ENCODE peak calls at places on chromosomes 5 and 9, in six cellular contexts. One of them, this sample, is unnamed.

GRCh38 chr5:96601811-96602244 is 60.3 kb upstream of the CAST start:
- DNase-seq in fibroblast of lung: peak; percentile 49
- DNase-seq in endothelial cell of umbilical vein: peak; percentile 87
- DNase-seq in upper lobe of right lung: no peak
- DNase-seq in sigmoid colon: no peak
- DNase-seq in cardiac muscle cell: peak; percentile 80
- DNase-seq in this sample: no peak

GRCh38 chr5:10564838-10565784 is 1.2 kb downstream of the ANKRD33B start:
- DNase-seq in fibroblast of lung: peak; percentile 14
- DNase-seq in endothelial cell of umbilical vein: no peak
- DNase-seq in upper lobe of right lung: peak; percentile 71
- DNase-seq in sigmoid colon: no peak
- DNase-seq in cardiac muscle cell: no peak
- DNase-seq in this sample: peak; percentile 88

GRCh38 chr5:153551537-153552079 is 61.1 kb downstream of the GRIA1 start:
- DNase-seq in fibroblast of lung: peak; percentile 98
- DNase-seq in endothelial cell of umbilical vein: peak; percentile 92
- DNase-seq in upper lobe of right lung: no peak
- DNase-seq in sigmoid colon: no peak
- DNase-seq in cardiac muscle cell: peak; percentile 88
- DNase-seq in this sample: no peak

GRCh38 chr9:101387871-101388506 is 3.2 kb upstream of the BAAT start:
- DNase-seq in fibroblast of lung: peak; percentile 46
- DNase-seq in endothelial cell of umbilical vein: peak; percentile 50
- DNase-seq in upper lobe of right lung: no peak
- DNase-seq in sigmoid colon: no peak
- DNase-seq in cardiac muscle cell: peak; percentile 67
- DNase-seq in this sample: no peak

GRCh38 chr5:2898661-2899060 is 147.2 kb upstream of the IRX2 start:
- DNase-seq in fibroblast of lung: no peak
- DNase-seq in endothelial cell of umbilical vein: no peak
- DNase-seq in upper lobe of right lung: no peak
- DNase-seq in sigmoid colon: no peak
- DNase-seq in cardiac muscle cell: no peak
- DNase-seq in this sample: no peak

GRCh38 chr5:68368686-68369359 is 153.3 kb downstream of the PIK3R1 start:
- DNase-seq in fibroblast of lung: peak; percentile 44
- DNase-seq in endothelial cell of umbilical vein: no peak
- DNase-seq in upper lobe of right lung: no peak
- DNase-seq in sigmoid colon: no peak
- DNase-seq in cardiac muscle cell: no peak
- DNase-seq in this sample: no peak

GRCh38 chr5:53472720-53473510 is 7.5 kb upstream of the FST start:
- DNase-seq in fibroblast of lung: no peak
- DNase-seq in endothelial cell of umbilical vein: peak; percentile 32
- DNase-seq in upper lobe of right lung: no peak
- DNase-seq in sigmoid colon: no peak
- DNase-seq in cardiac muscle cell: no peak
- DNase-seq in this sample: no peak

GRCh38 chr5:55600536-55601208 is 65.9 kb upstream of the PLPP1 start:
- DNase-seq in fibroblast of lung: peak; percentile 92
- DNase-seq in endothelial cell of umbilical vein: peak; percentile 63
- DNase-seq in upper lobe of right lung: no peak
- DNase-seq in sigmoid colon: no peak
- DNase-seq in cardiac muscle cell: peak; percentile 70
- DNase-seq in this sample: no peak

GRCh38 chr5:180100621-180101450 is 29.3 kb upstream of the RNF130 start:
- DNase-seq in fibroblast of lung: no peak
- DNase-seq in endothelial cell of umbilical vein: no peak
- DNase-seq in upper lobe of right lung: no peak
- DNase-seq in sigmoid colon: no peak
- DNase-seq in cardiac muscle cell: no peak
- DNase-seq in this sample: no peak

GRCh38 chr9:136694163-136694864 is 7.1 kb upstream of the AGPAT2 start:
- DNase-seq in fibroblast of lung: no peak
- DNase-seq in endothelial cell of umbilical vein: peak; percentile 61
- DNase-seq in upper lobe of right lung: peak; percentile 90
- DNase-seq in sigmoid colon: no peak
- DNase-seq in cardiac muscle cell: peak; percentile 50
- DNase-seq in this sample: peak; percentile 67

GRCh38 chr9:136693490-136694162 is 6.4 kb upstream of the AGPAT2 start:
- DNase-seq in fibroblast of lung: peak; percentile 46
- DNase-seq in endothelial cell of umbilical vein: peak; percentile 28
- DNase-seq in upper lobe of right lung: peak; percentile 90
- DNase-seq in sigmoid colon: no peak
- DNase-seq in cardiac muscle cell: no peak
- DNase-seq in this sample: peak; percentile 91

GRCh38 chr9:136695435-136695895 is 8.2 kb upstream of the AGPAT2 start:
- DNase-seq in fibroblast of lung: no peak
- DNase-seq in endothelial cell of umbilical vein: peak; percentile 29
- DNase-seq in upper lobe of right lung: peak; percentile 92
- DNase-seq in sigmoid colon: no peak
- DNase-seq in cardiac muscle cell: no peak
- DNase-seq in this sample: peak; percentile 82

GRCh38 chr9:136695955-136696354 is 8.7 kb upstream of the AGPAT2 start:
- DNase-seq in fibroblast of lung: no peak
- DNase-seq in endothelial cell of umbilical vein: no peak
- DNase-seq in upper lobe of right lung: peak; percentile 73
- DNase-seq in sigmoid colon: no peak
- DNase-seq in cardiac muscle cell: no peak
- DNase-seq in this sample: no peak

GRCh38 chr9:136694865-136695247 is 7.6 kb upstream of the AGPAT2 start:
- DNase-seq in fibroblast of lung: no peak
- DNase-seq in endothelial cell of umbilical vein: no peak
- DNase-seq in upper lobe of right lung: no peak
- DNase-seq in sigmoid colon: no peak
- DNase-seq in cardiac muscle cell: no peak
- DNase-seq in this sample: no peak
- H3K4me1 ChIP-seq in fibroblast of lung: no peaks in the 10 kb centered on the region
- H3K4me1 ChIP-seq in endothelial cell of umbilical vein: peaks cover 6% of the 10 kb centered on the region
- H3K4me1 ChIP-seq in upper lobe of right lung: peaks cover 26% of the 10 kb centered on the region
- H3K4me1 ChIP-seq in sigmoid colon: peaks cover 45% of the 10 kb centered on the region
- H3K4me1 ChIP-seq in cardiac muscle cell: no peaks in the 10 kb centered on the region
- H3K4me1 ChIP-seq in this sample: peaks cover 82% of the 10 kb centered on the region

GRCh38 chr5:133229931-133230664 is 178.3 kb downstream of the HSPA4 start:
- DNase-seq in fibroblast of lung: peak; percentile 71
- DNase-seq in endothelial cell of umbilical vein: no peak
- DNase-seq in upper lobe of right lung: no peak
- DNase-seq in sigmoid colon: peak; percentile 17
- DNase-seq in cardiac muscle cell: no peak
- DNase-seq in this sample: no peak
- TF ChIP-seq CTCF in fibroblast of lung: no peak
- TF ChIP-seq CTCF in endothelial cell of umbilical vein: no peak
- TF ChIP-seq CTCF in upper lobe of right lung: no peak
- TF ChIP-seq CTCF in sigmoid colon: no peak
- TF ChIP-seq CTCF in cardiac muscle cell: no peak
- TF ChIP-seq CTCF in this sample: no peak

DNA sequence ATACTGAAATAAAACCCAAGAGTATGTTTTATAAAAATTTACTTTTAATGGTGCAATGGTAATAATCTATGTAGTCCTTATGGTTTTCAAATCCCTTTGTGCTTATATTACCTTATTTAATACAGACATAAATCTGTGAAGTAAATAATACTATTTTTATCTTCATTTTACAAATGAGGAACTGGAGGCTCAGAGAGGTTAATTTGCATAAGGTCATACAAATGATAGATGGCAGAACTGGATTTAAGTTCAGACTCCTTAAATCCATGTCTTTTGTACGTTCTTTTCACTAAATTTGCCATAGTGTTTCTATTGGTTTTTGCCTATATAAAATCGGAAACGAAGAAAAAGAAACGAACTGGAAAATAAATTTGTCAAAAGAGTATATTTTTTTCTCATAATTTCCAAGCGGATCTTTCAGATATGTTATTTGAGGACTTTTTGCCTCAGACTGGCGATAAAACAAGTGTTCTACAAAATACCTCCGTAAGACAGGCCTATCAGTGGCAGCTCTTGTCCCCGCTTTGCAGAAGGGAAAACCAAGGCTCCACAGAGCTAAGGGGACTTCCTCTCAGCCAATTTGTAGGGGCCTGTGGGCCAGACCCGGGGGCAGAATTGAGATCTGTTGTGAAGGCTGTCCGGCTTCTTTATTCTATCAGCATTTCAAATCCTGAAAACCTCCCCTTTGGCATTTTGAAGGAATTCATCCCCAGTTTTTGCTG is 1.1 kb upstream of the TNFAIP8 start:
- DNase-seq in fibroblast of lung: no peak
- DNase-seq in endothelial cell of umbilical vein: no peak
- DNase-seq in upper lobe of right lung: no peak
- DNase-seq in sigmoid colon: no peak
- DNase-seq in cardiac muscle cell: no peak
- DNase-seq in this sample: no peak
- H3K4me1 ChIP-seq in fibroblast of lung: no peaks in the 10 kb centered on the region
- H3K4me1 ChIP-seq in endothelial cell of umbilical vein: peaks cover 11% of the 10 kb centered on the region
- H3K4me1 ChIP-seq in upper lobe of right lung: peaks cover 18% of the 10 kb centered on the region
- H3K4me1 ChIP-seq in sigmoid colon: peaks cover 19% of the 10 kb centered on the region
- H3K4me1 ChIP-seq in cardiac muscle cell: peaks cover 30% of the 10 kb centered on the region
- H3K4me1 ChIP-seq in this sample: peaks cover 8% of the 10 kb centered on the region

GRCh38 chr5:98735806-98736507 is 37.5 kb upstream of the RGMB start:
- DNase-seq in fibroblast of lung: peak; percentile 65
- DNase-seq in endothelial cell of umbilical vein: no peak
- DNase-seq in upper lobe of right lung: no peak
- DNase-seq in sigmoid colon: no peak
- DNase-seq in cardiac muscle cell: peak; percentile 75
- DNase-seq in this sample: no peak

GRCh38 chr5:98736753-98737152 is 36.7 kb upstream of the RGMB start:
- DNase-seq in fibroblast of lung: no peak
- DNase-seq in endothelial cell of umbilical vein: no peak
- DNase-seq in upper lobe of right lung: no peak
- DNase-seq in sigmoid colon: no peak
- DNase-seq in cardiac muscle cell: no peak
- DNase-seq in this sample: no peak

GRCh38 chr5:98734646-98735045 is 38.8 kb upstream of the RGMB start:
- DNase-seq in fibroblast of lung: no peak
- DNase-seq in endothelial cell of umbilical vein: no peak
- DNase-seq in upper lobe of right lung: no peak
- DNase-seq in sigmoid colon: no peak
- DNase-seq in cardiac muscle cell: no peak
- DNase-seq in this sample: no peak
- TF ChIP-seq CTCF in fibroblast of lung: no peak
- TF ChIP-seq CTCF in endothelial cell of umbilical vein: no peak
- TF ChIP-seq CTCF in upper lobe of right lung: no peak
- TF ChIP-seq CTCF in sigmoid colon: no peak
- TF ChIP-seq CTCF in cardiac muscle cell: no peak
- TF ChIP-seq CTCF in this sample: no peak

GRCh38 chr5:165829504-165829903 is 2324.1 kb downstream of the MAT2B start:
- DNase-seq in fibroblast of lung: no peak
- DNase-seq in endothelial cell of umbilical vein: no peak
- DNase-seq in upper lobe of right lung: no peak
- DNase-seq in sigmoid colon: no peak
- DNase-seq in cardiac muscle cell: no peak
- DNase-seq in this sample: no peak

DNA sequence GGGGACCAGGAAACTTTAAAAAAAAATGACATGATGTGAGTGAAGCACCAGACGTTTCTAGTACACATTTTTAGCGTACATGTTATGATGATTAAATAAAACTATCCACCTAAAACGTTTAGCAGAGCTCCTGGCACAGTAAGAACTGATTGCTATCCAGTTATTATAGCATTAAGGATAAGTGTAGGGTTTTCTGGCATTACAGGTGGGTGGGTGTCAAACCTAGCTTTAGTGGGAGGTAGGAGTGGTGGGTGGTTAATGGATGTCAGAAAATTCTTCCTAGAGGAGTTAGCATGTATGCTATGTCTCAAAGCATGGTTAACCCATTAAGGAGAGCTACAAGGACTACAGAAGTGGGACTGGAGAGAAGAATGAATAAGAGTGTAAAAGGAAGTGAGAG is 2329.5 kb downstream of the MAT2B start:
- DNase-seq in fibroblast of lung: no peak
- DNase-seq in endothelial cell of umbilical vein: no peak
- DNase-seq in upper lobe of right lung: no peak
- DNase-seq in sigmoid colon: no peak
- DNase-seq in cardiac muscle cell: no peak
- DNase-seq in this sample: no peak
- H3K4me1 ChIP-seq in fibroblast of lung: no peaks in the 10 kb centered on the region
- H3K4me1 ChIP-seq in endothelial cell of umbilical vein: no peaks in the 10 kb centered on the region
- H3K4me1 ChIP-seq in upper lobe of right lung: no peaks in the 10 kb centered on the region
- H3K4me1 ChIP-seq in sigmoid colon: no peaks in the 10 kb centered on the region
- H3K4me1 ChIP-seq in cardiac muscle cell: no peaks in the 10 kb centered on the region
- H3K4me1 ChIP-seq in this sample: no peaks in the 10 kb centered on the region

DNA sequence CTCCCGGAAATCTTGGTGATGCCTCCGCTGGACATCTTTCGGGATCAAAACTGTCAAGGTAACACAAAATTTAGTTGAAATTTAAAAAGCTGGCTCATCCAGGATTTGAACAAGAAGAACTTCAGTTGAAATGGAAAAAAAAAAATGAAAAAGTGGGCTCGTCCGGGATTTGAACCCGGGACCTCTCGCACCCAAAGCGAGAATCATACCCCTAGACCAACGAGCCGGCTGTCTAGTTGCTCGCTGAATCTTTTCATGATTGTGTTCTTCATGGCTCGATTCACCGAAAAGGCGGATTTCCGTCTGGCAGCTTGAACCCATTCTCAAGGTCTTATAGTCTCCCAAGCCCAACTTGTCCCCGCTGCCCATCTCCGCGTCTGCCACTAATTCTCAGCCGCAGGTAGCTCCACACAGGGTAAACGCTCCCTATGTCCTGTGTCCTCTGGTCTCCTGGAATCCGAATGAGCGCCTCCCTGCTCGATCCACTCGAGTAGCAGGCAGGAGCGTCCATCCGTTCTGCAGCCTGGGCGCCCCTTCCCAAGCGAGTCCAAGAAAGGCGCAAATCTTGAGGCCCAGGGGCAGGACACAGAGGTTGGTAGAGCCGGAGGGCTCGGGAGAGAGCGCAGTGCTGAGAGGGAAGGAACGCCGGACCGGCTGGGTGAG is 16.2 kb downstream of the TRIM7 start:
- DNase-seq in fibroblast of lung: peak; percentile 70
- DNase-seq in endothelial cell of umbilical vein: peak; percentile 86
- DNase-seq in upper lobe of right lung: peak; percentile 76
- DNase-seq in sigmoid colon: peak; percentile 92
- DNase-seq in cardiac muscle cell: peak; percentile 79
- DNase-seq in this sample: peak; percentile 68
- TF ChIP-seq CTCF in fibroblast of lung: no peak
- TF ChIP-seq CTCF in endothelial cell of umbilical vein: no peak
- TF ChIP-seq CTCF in upper lobe of right lung: no peak
- TF ChIP-seq CTCF in sigmoid colon: no peak
- TF ChIP-seq CTCF in cardiac muscle cell: peak; percentile 12
- TF ChIP-seq CTCF in this sample: no peak

DNA sequence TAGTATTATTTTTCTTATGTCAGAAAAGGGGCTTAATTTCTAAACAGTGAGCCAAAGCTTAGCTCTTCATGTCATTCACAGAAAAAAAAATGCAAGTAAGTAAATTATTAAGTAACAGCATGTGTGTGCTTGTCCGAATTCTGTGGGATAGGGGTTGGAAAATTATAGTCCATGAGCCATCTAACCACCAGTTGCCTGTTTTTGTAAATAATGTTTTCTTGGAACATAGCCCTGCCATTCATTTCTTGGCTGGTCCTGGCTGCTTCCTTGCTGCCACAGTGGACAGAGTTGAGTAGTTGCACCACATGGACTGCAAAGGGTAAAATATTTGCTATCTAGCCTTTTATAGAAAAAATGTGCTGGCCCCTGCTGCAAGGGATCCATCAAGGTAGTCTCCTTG is 513.7 kb upstream of the WWC1 start:
- DNase-seq in fibroblast of lung: peak; percentile 59
- DNase-seq in endothelial cell of umbilical vein: no peak
- DNase-seq in upper lobe of right lung: no peak
- DNase-seq in sigmoid colon: no peak
- DNase-seq in cardiac muscle cell: peak; percentile 52
- DNase-seq in this sample: no peak
- H3K4me1 ChIP-seq in fibroblast of lung: no peaks in the 10 kb centered on the region
- H3K4me1 ChIP-seq in endothelial cell of umbilical vein: no peaks in the 10 kb centered on the region
- H3K4me1 ChIP-seq in upper lobe of right lung: no peaks in the 10 kb centered on the region
- H3K4me1 ChIP-seq in sigmoid colon: no peaks in the 10 kb centered on the region
- H3K4me1 ChIP-seq in cardiac muscle cell: no peaks in the 10 kb centered on the region
- H3K4me1 ChIP-seq in this sample: no peaks in the 10 kb centered on the region

GRCh38 chr9:89104821-89105220 is 73.8 kb downstream of the SHC3 start:
- DNase-seq in fibroblast of lung: no peak
- DNase-seq in endothelial cell of umbilical vein: no peak
- DNase-seq in upper lobe of right lung: no peak
- DNase-seq in sigmoid colon: no peak
- DNase-seq in cardiac muscle cell: no peak
- DNase-seq in this sample: no peak
- TF ChIP-seq CTCF in fibroblast of lung: no peak
- TF ChIP-seq CTCF in endothelial cell of umbilical vein: no peak
- TF ChIP-seq CTCF in upper lobe of right lung: no peak
- TF ChIP-seq CTCF in sigmoid colon: no peak
- TF ChIP-seq CTCF in cardiac muscle cell: no peak
- TF ChIP-seq CTCF in this sample: no peak

This sample was measured in left lung.